ENCODE peak calls at places on chromosomes 2 and 18, in four cellular contexts. V is spleen; P is effector memory CD8-positive, alpha-beta T cell; W is CD4-positive, alpha-beta T cell. X is an unnamed sample.

GRCh38 chr2:127086800-127087737 is 19.9 kb downstream of the BIN1 start:
- DNase-seq in V (peak; percentile 89), P (no peak), W (no peak), X (no peak)

GRCh38 chr18:7117390-7118355 is at the start of gene LAMA1:
- DNase-seq in V (no peak), P (no peak), W (no peak), X (no peak)

GRCh38 chr2:200158586-200159365 is 147.7 kb upstream of the SPATS2L start:
- DNase-seq in V (no peak), P (no peak), W (no peak), X (no peak)

GRCh38 chr2:97760480-97761049 is 47.2 kb downstream of the ZAP70 start:
- DNase-seq in V (no peak), P (no peak), W (no peak), X (no peak)

GRCh38 chr18:69968073-69968472 is 20.4 kb upstream of the CD226 start:
- DNase-seq in V (no peak), P (no peak), W (no peak), X (no peak)

GRCh38 chr2:99808801-99809200 is 319.0 kb upstream of the REV1 start:
- DNase-seq in V (no peak), P (no peak), W (no peak), X (no peak)

GRCh38 chr2:25078171-25079049 is 36.5 kb downstream of the EFR3B start:
- DNase-seq in V (no peak), P (no peak), W (no peak), X (no peak)

GRCh38 chr2:123513351-123513750 is 511.7 kb upstream of the CNTNAP5 start:
- DNase-seq in V (no peak), P (no peak), W (no peak), X (no peak)

GRCh38 chr2:24920813-24921441 is 890 bp upstream of the ADCY3 start:
- DNase-seq in V (peak; percentile 15), P (no peak), W (no peak), X (no peak)

GRCh38 chr2:60361498-60361897 is 192.0 kb downstream of the BCL11A start:
- DNase-seq in V (no peak), P (no peak), W (no peak), X (no peak)

GRCh38 chr2:6524678-6525367 is 340.9 kb downstream of the CMPK2 start:
- DNase-seq in V (no peak), P (no peak), W (no peak), X (no peak)

GRCh38 chr2:241161646-241162281 is 11.5 kb downstream of the PPP1R7 start:
- DNase-seq in V (peak; percentile 85), P (no peak), W (no peak), X (no peak)

GRCh38 chr2:231621051-231621879 is 28.6 kb downstream of the TEX44 start:
- DNase-seq in V (peak; percentile 76), P (no peak), W (no peak), X (no peak)